ENCODE peak calls at places on chromosomes 5 and 9, in six cellular contexts. I is heart right ventricle; T is CD8-positive, alpha-beta T cell; K is naive thymus-derived CD4-positive, alpha-beta T cell; N is small intestine; R is left lung. J is an unnamed sample.
A peak's percentile ranks its signal among the peaks of the same experiment; 100 is the strongest.

GRCh38 chr5:905139-905642 is 12.5 kb downstream of the TRIP13 start:
- DNase-seq in R (no peak), I (no peak), N (no peak), K (no peak), T (no peak), J (no peak)

GRCh38 chr9:116576386-116576785 is 110.7 kb upstream of the TRIM32 start:
- DNase-seq in T (no peak), I (no peak), N (no peak), K (no peak), R (no peak), J (no peak)

GRCh38 chr5:58077966-58078365 is 381.9 kb downstream of the PLK2 start:
- DNase-seq in R (no peak), T (no peak), N (no peak), I (no peak), K (no peak), J (no peak)

GRCh38 chr9:1383823-1384580 is 333.8 kb downstream of the DMRT2 start:
- DNase-seq in K (no peak), T (no peak), I (no peak), R (no peak), N (no peak), J (no peak)

GRCh38 chr5:137619191-137619870 is 116.6 kb downstream of the KLHL3 start:
- DNase-seq in I (peak; percentile 75), N (no peak), K (no peak), R (peak; percentile 46), T (no peak), J (no peak)

GRCh38 chr9:124045076-124045829 is 33.7 kb downstream of the LHX2 start:
- DNase-seq in R (peak; percentile 51), N (no peak), T (no peak), I (peak; percentile 76), K (no peak), J (no peak)

GRCh38 chr5:122156724-122157325 is 27.5 kb downstream of the ZNF474 start:
- DNase-seq in T (no peak), N (no peak), K (peak; percentile 20), R (no peak), I (no peak), J (no peak)

GRCh38 chr5:93245226-93245625 is 335.8 kb downstream of the NR2F1-AS1 start:
- DNase-seq in R (no peak), K (no peak), N (no peak), T (no peak), I (no peak), J (no peak)

GRCh38 chr5:400282-401215 is 42.4 kb upstream of the EXOC3 start:
- DNase-seq in N (no peak), R (no peak), T (no peak), K (no peak), I (no peak), J (no peak)

GRCh38 chr9:89880161-89880560 is 275.3 kb downstream of the GADD45G start:
- DNase-seq in N (no peak), R (no peak), I (no peak), T (no peak), K (no peak), J (no peak)

GRCh38 chr9:98766548-98766947 is 29.8 kb downstream of the ANKS6 start:
- DNase-seq in T (no peak), I (no peak), N (no peak), K (no peak), R (no peak), J (no peak)

GRCh38 chr9:19994296-19994695 is 205.5 kb upstream of the SLC24A2 start:
- DNase-seq in R (no peak), N (no peak), T (no peak), K (no peak), I (no peak), J (no peak)

GRCh38 chr9:112719292-112719691 is 1.4 kb upstream of the INIP start:
- DNase-seq in N (no peak), K (no peak), T (no peak), R (no peak), I (no peak), J (no peak)

GRCh38 chr9:70902705-70903131 is 218.7 kb downstream of the TRPM3 start:
- DNase-seq in I (peak; percentile 8), T (no peak), R (no peak), K (no peak), N (peak; percentile 88), J (no peak)

GRCh38 chr5:59266410-59266809 is 627.1 kb downstream of the PDE4D start:
- DNase-seq in T (no peak), N (peak; percentile 67), I (no peak), K (no peak), R (no peak), J (no peak)

GRCh38 chr9:105254226-105254625 is 9.8 kb downstream of the SLC44A1 start:
- DNase-seq in K (no peak), I (no peak), N (peak; percentile 79), T (no peak), R (no peak), J (no peak)

GRCh38 chr9:97109194-97109811 is 70.4 kb upstream of the CTSV start:
- DNase-seq in T (peak; percentile 24), R (no peak), K (peak; percentile 19), I (peak; percentile 30), N (peak; percentile 74), J (peak; percentile 16)

GRCh38 chr5:76522103-76522942 is 100.9 kb downstream of the F2RL2 start:
- DNase-seq in N (peak; percentile 87), K (no peak), R (no peak), I (no peak), T (no peak), J (no peak)

GRCh38 chr9:111730937-111731567 is 63.7 kb downstream of the SHOC1 start:
- DNase-seq in I (no peak), N (peak; percentile 38), T (no peak), R (no peak), K (no peak), J (no peak)

GRCh38 chr5:65338606-65339151 is 143.0 kb downstream of the ADAMTS6 start:
- DNase-seq in T (no peak), R (no peak), K (no peak), N (no peak), I (no peak), J (no peak)

GRCh38 chr5:111929892-111930291 is 172.9 kb upstream of the NREP start:
- DNase-seq in K (no peak), N (no peak), R (no peak), T (no peak), I (no peak), J (no peak)

GRCh38 chr5:117242028-117242427 is 667.4 kb upstream of the SEMA6A start:
- DNase-seq in T (no peak), I (no peak), R (no peak), K (no peak), N (no peak), J (no peak)

GRCh38 chr9:131091352-131091992 is 4.9 kb upstream of the AIF1L start:
- DNase-seq in R (no peak), T (no peak), I (no peak), K (no peak), N (no peak), J (no peak)

GRCh38 chr5:133612021-133612860 is at the start of gene FSTL4:
- DNase-seq in K (no peak), R (peak; percentile 40), T (no peak), N (peak; percentile 36), I (no peak), J (peak; percentile 8)

GRCh38 chr5:141618030-141618803 is 583 bp downstream of the DIAPH1 start:
- DNase-seq in R (peak; percentile 72), N (peak; percentile 87), I (peak; percentile 62), T (peak; percentile 56), K (peak; percentile 62), J (peak; percentile 62)

GRCh38 chr9:136160321-136160938 is 41.8 kb upstream of the TMEM250 start:
- DNase-seq in N (no peak), T (no peak), R (no peak), K (no peak), I (no peak), J (no peak)

GRCh38 chr5:74312746-74313145 is 327.8 kb downstream of the ENC1 start:
- DNase-seq in K (no peak), N (no peak), R (no peak), I (no peak), T (no peak), J (no peak)

DNA sequence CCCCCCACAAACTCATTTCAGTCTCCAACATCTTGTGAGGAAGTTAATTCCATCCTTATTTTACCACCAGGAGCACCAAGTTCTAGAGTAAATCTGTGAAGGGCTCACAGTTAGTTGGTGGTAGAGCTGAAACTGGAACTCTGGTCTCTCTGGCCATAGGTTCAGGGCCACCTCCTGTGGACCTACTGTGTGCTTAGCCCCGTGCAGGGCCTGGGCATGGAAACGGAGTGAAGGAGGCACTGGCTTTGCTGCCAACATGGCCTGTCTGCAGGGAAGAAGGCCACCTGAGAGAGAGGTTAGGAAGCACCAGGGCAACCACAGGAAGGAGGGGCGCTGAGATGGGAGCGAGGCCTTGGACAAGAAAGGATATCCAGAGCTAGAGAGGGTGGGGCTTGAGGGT is 16.1 kb upstream of the DAB2IP start:
- DNase-seq in T (no peak), I (no peak), N (no peak), R (no peak), K (no peak), J (no peak)
- H3K27ac ChIP-seq in T (no peak overlapping the region), I (no peak overlapping the region), N (no peak overlapping the region), R (no peak overlapping the region), K (no peak overlapping the region), J (no peak overlapping the region)

GRCh38 chr5:179871506-179871905 is 12.9 kb upstream of the MRNIP start:
- DNase-seq in R (no peak), K (no peak), T (no peak), N (no peak), I (no peak), J (no peak)

GRCh38 chr5:179873176-179873575 is 14.6 kb upstream of the MRNIP start:
- DNase-seq in T (no peak), K (no peak), I (no peak), R (no peak), N (no peak), J (no peak)

GRCh38 chr5:179873711-179874110 is 15.1 kb upstream of the MRNIP start:
- DNase-seq in R (no peak), N (no peak), K (no peak), I (no peak), T (no peak), J (no peak)

GRCh38 chr5:179874136-179874535 is 15.5 kb upstream of the MRNIP start:
- DNase-seq in T (no peak), R (no peak), N (no peak), I (no peak), K (no peak), J (no peak)

GRCh38 chr5:179872356-179873160 is 13.9 kb upstream of the MRNIP start:
- DNase-seq in I (no peak), K (no peak), N (no peak), T (no peak), R (no peak), J (no peak)
- H3K36me3 ChIP-seq in I (peaks cover 97% of the 10 kb centered on the region), K (peaks cover 71% of the 10 kb centered on the region), N (peaks cover 17% of the 10 kb centered on the region), T (peaks cover 33% of the 10 kb centered on the region), R (peaks cover 96% of the 10 kb centered on the region), J (peaks cover 22% of the 10 kb centered on the region)

DNA sequence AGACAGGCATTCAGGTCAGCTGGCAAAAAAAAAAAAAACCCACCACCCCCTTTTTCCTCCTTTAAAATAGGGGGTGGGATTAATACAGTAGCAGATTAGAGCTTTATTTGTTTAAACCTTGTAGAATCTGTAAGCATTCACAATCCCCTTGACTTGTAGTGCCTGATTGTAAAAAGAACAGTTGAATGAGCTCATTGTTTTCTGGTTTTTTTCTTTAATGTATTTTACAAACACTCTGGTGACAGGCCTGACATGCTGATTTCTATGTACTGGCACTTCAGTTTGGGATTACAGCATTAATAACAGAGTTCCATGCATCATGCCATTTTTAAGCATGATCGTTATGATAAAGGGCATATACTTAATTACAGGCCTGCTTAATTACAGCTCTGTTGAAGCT is 141.3 kb upstream of the LMX1B start:
- DNase-seq in K (no peak), N (no peak), R (no peak), T (no peak), I (no peak), J (no peak)
- H3K4me1 ChIP-seq in K (peaks cover 61% of the 10 kb centered on the region), N (no peaks in the 10 kb centered on the region), R (no peaks in the 10 kb centered on the region), T (peaks cover 59% of the 10 kb centered on the region), I (no peaks in the 10 kb centered on the region), J (peaks cover 70% of the 10 kb centered on the region)

GRCh38 chr9:72577212-72577753 is 55.9 kb downstream of the TMC1 start:
- DNase-seq in T (no peak), K (no peak), R (no peak), N (peak; percentile 58), I (peak; percentile 41), J (no peak)
- H3K27ac ChIP-seq in T (no peak overlapping the region), K (no peak overlapping the region), R (peak overlapping the region; percentile 15), N (no peak overlapping the region), I (peak overlapping the region; percentile 76), J (no peak overlapping the region)

J was measured in CD4-positive, alpha-beta memory T cell.